ENCODE peak calls at places on chromosomes 7 and 10, in four cellular contexts. S is MM.1S, D is dorsolateral prefrontal cortex, U is fibroblast of gingiva. C is an unnamed sample.

GRCh38 chr7:81669476-81670105 is 100.3 kb downstream of the HGF start:
- DNase-seq in D (no peak), S (no peak), U (no peak), C (no peak)

GRCh38 chr10:49061667-49062066 is 53.7 kb downstream of the VSTM4 start:
- DNase-seq in S (no peak), D (no peak), U (no peak), C (no peak)

GRCh38 chr7:32257632-32258031 is 187.4 kb upstream of the PDE1C start:
- DNase-seq in S (no peak), U (no peak), D (no peak), C (no peak)

GRCh38 chr7:128057909-128058308 is 26.7 kb upstream of the LRRC4 start:
- DNase-seq in U (no peak), S (no peak), D (no peak), C (no peak)

GRCh38 chr7:155412416-155413253 is 45.3 kb upstream of the EN2 start:
- DNase-seq in S (peak), U (no peak), D (peak), C (peak)

GRCh38 chr7:31553636-31554035 is 39.7 kb downstream of the ITPRID1 start:
- DNase-seq in U (no peak), S (no peak), D (no peak), C (peak)

GRCh38 chr7:117780832-117781231 is 92.4 kb downstream of the CTTNBP2 start:
- DNase-seq in U (no peak), S (peak), D (no peak), C (no peak)

GRCh38 chr7:151782598-151783448 is 94.1 kb downstream of the PRKAG2 start:
- DNase-seq in U (peak), S (peak), D (peak), C (peak)

GRCh38 chr7:6246257-6246917 is 26.0 kb downstream of the CYTH3 start:
- DNase-seq in S (no peak), U (peak), D (no peak), C (no peak)

GRCh38 chr10:101617102-101617823 is 29.1 kb downstream of the DPCD start:
- DNase-seq in D (no peak), S (no peak), U (no peak), C (no peak)

GRCh38 chr10:62618576-62619408 is 185.7 kb upstream of the ADO start:
- DNase-seq in S (no peak), D (no peak), U (peak), C (no peak)

GRCh38 chr7:141288626-141289025 is 214.8 kb downstream of the TMEM178B start:
- DNase-seq in S (no peak), U (no peak), D (no peak), C (no peak)

GRCh38 chr7:139989366-139990141 is 73.2 kb downstream of the PARP12 start:
- DNase-seq in S (no peak), U (no peak), D (no peak), C (no peak)

GRCh38 chr10:8910314-8910713 is 855.8 kb downstream of the GATA3 start:
- DNase-seq in S (no peak), D (no peak), U (no peak), C (peak)